ENCODE peak calls at places on chromosomes 4 and X, in four cellular contexts. One of them, this sample, is unnamed. For H3K4me1 and H3K79me2, the result is how much of the 10 kb centered on the place peaks cover.

GRCh38 chr4:183256756-183257385 is 63.2 kb downstream of the CLDN22 start:
- DNase-seq in GM23248: peak
- DNase-seq in K562: peak
- DNase-seq in neural progenitor cell: peak
- DNase-seq in this sample: no peak

GRCh38 chr4:24557036-24558022 is 27.0 kb downstream of the DHX15 start:
- DNase-seq in neural progenitor cell: no peak
- DNase-seq in GM23248: peak
- DNase-seq in K562: no peak
- DNase-seq in this sample: peak

GRCh38 chr4:173448103-173448502 is 49.2 kb upstream of the SCRG1 start:
- DNase-seq in neural progenitor cell: no peak
- DNase-seq in GM23248: peak
- DNase-seq in K562: no peak
- DNase-seq in this sample: peak

GRCh38 chrX:49273181-49273727 is 3.7 kb downstream of the PPP1R3F start:
- DNase-seq in K562: no peak
- DNase-seq in GM23248: no peak
- DNase-seq in neural progenitor cell: no peak
- DNase-seq in this sample: no peak

GRCh38 chr4:82839624-82840023 is 41.0 kb upstream of the SCD5 start:
- DNase-seq in GM23248: peak
- DNase-seq in neural progenitor cell: no peak
- DNase-seq in K562: no peak
- DNase-seq in this sample: peak

GRCh38 chr4:85763207-85763606 is 288.3 kb downstream of the ARHGAP24 start:
- DNase-seq in neural progenitor cell: no peak
- DNase-seq in K562: no peak
- DNase-seq in GM23248: no peak
- DNase-seq in this sample: no peak

GRCh38 chrX:104750146-104750699 is 184.2 kb downstream of the IL1RAPL2 start:
- DNase-seq in GM23248: no peak
- DNase-seq in K562: no peak
- DNase-seq in neural progenitor cell: no peak
- DNase-seq in this sample: peak

GRCh38 chr4:139841464-139842195 is 176.0 kb downstream of the MGST2 start:
- DNase-seq in K562: peak
- DNase-seq in neural progenitor cell: peak
- DNase-seq in GM23248: no peak
- DNase-seq in this sample: no peak

GRCh38 chrX:12970691-12971202 is 4.2 kb upstream of the TMSB4X start:
- DNase-seq in GM23248: peak
- DNase-seq in neural progenitor cell: peak
- DNase-seq in K562: peak
- DNase-seq in this sample: peak

GRCh38 chrX:150533863-150534262 is 34.6 kb upstream of the MTM1 start:
- DNase-seq in GM23248: no peak
- DNase-seq in neural progenitor cell: no peak
- DNase-seq in K562: peak
- DNase-seq in this sample: no peak

GRCh38 chr4:2290974-2291704 is 29.2 kb upstream of the MXD4 start:
- DNase-seq in GM23248: no peak
- DNase-seq in neural progenitor cell: no peak
- DNase-seq in K562: no peak
- DNase-seq in this sample: no peak

GRCh38 chr4:71270901-71271300 is 67.9 kb upstream of the SLC4A4 start:
- DNase-seq in neural progenitor cell: peak
- DNase-seq in GM23248: peak
- DNase-seq in K562: peak
- DNase-seq in this sample: no peak

GRCh38 chr4:136651278-136651667 is 881.0 kb downstream of the PCDH18 start:
- DNase-seq in K562: no peak
- DNase-seq in GM23248: no peak
- DNase-seq in neural progenitor cell: no peak
- DNase-seq in this sample: peak

GRCh38 chrX:133544105-133544504 is 128.8 kb upstream of the GPC4 start:
- DNase-seq in GM23248: peak
- DNase-seq in K562: no peak
- DNase-seq in neural progenitor cell: no peak
- DNase-seq in this sample: peak

GRCh38 chr4:4862665-4863482 is 3.4 kb downstream of the MSX1 start:
- DNase-seq in GM23248: no peak
- DNase-seq in neural progenitor cell: peak
- DNase-seq in K562: no peak
- DNase-seq in this sample: no peak
- TF ChIP-seq EZH2 in GM23248: no peak
- TF ChIP-seq EZH2 in neural progenitor cell: peak
- TF ChIP-seq EZH2 in K562: no peak
- TF ChIP-seq EZH2 in this sample: peak

GRCh38 chrX:19775830-19776498 is 111.4 kb downstream of the SH3KBP1 start:
- DNase-seq in K562: no peak
- DNase-seq in GM23248: peak
- DNase-seq in neural progenitor cell: no peak
- DNase-seq in this sample: no peak
- H3K4me1 ChIP-seq in K562: under half
- H3K4me1 ChIP-seq in GM23248: under half
- H3K4me1 ChIP-seq in neural progenitor cell: under half
- H3K4me1 ChIP-seq in this sample: under half

GRCh38 chr4:110626532-110627153 is 3.8 kb upstream of the PITX2 start:
- DNase-seq in neural progenitor cell: no peak
- DNase-seq in GM23248: no peak
- DNase-seq in K562: no peak
- DNase-seq in this sample: no peak
- H3K79me2 ChIP-seq in neural progenitor cell: under half
- H3K79me2 ChIP-seq in GM23248: under half
- H3K79me2 ChIP-seq in K562: under half
- H3K79me2 ChIP-seq in this sample: under half

GRCh38 chr4:171813195-171813955 is at the start of gene GALNTL6:
- DNase-seq in neural progenitor cell: peak
- DNase-seq in K562: no peak
- DNase-seq in GM23248: peak
- DNase-seq in this sample: peak
- TF ChIP-seq EZH2 in neural progenitor cell: peak
- TF ChIP-seq EZH2 in K562: no peak
- TF ChIP-seq EZH2 in GM23248: no peak
- TF ChIP-seq EZH2 in this sample: no peak

GRCh38 chr4:8251110-8251883 is 18.3 kb upstream of the HTRA3 start:
- DNase-seq in GM23248: no peak
- DNase-seq in K562: no peak
- DNase-seq in neural progenitor cell: no peak
- DNase-seq in this sample: no peak
- H3K4me1 ChIP-seq in GM23248: under half
- H3K4me1 ChIP-seq in K562: under half
- H3K4me1 ChIP-seq in neural progenitor cell: under half
- H3K4me1 ChIP-seq in this sample: under half

DNA sequence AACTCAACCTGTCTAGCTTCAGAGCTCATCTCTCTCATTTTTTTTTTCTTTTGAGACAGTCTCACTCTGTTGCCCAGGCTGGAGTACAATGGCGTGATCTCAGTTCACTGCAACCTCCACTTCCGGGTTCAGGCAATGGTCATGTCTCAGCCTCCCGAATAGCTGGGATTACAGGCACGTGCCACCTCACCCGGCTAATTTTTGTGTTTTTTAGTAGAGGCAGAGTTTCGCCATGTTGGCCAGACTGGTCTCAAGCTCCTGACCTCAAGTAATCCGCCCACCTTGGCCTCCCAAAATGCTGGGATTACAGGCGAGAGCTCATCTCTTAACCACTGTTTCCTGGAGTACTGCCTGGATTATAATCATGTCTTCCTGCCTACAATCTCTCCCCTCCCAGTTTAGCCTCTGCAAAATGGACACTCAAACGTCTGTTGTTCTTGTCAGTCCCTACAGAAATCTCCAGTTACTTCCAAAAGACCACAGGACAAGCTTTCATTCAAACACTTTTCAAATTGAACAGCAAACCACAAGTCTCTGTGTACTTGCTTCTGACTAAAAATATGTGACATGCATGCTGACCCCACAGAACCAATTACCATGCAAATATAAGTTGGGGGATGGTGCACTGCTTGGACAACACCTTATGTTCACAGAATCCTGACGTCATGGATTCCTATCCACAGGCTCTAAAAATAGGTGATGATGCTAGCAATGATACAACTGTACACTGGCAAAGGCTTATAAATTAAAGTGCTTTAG is 137.2 kb downstream of the SH3KBP1 start:
- DNase-seq in GM23248: peak
- DNase-seq in neural progenitor cell: no peak
- DNase-seq in K562: no peak
- DNase-seq in this sample: no peak
- H3K79me2 ChIP-seq in GM23248: under half
- H3K79me2 ChIP-seq in neural progenitor cell: under half
- H3K79me2 ChIP-seq in K562: under half
- H3K79me2 ChIP-seq in this sample: under half